ENCODE peak calls at places on chromosome 6, in seven cellular contexts. D, I, P, J, M, K and X are unnamed samples.
A peak's percentile ranks its signal among the peaks of the same experiment; 100 is the strongest.

GRCh38 chr6:169231790-169232506 is 21.7 kb downstream of the THBS2 start:
- DNase-seq in D (no peak), I (no peak), P (peak; percentile 39), J (no peak), M (no peak), K (no peak), X (no peak)

GRCh38 chr6:30821862-30822784 is 62.2 kb upstream of the DDR1 start:
- DNase-seq in D (no peak), I (no peak), P (no peak), J (no peak), M (peak; percentile 64), K (peak; percentile 76), X (no peak)

GRCh38 chr6:113089056-113089455 is 741.9 kb downstream of the RFPL4B start:
- DNase-seq in D (no peak), I (peak; percentile 23), P (peak; percentile 62), J (peak; percentile 54), M (no peak), K (no peak), X (no peak)

GRCh38 chr6:138726066-138727060 is 47.2 kb upstream of the CCDC28A start:
- DNase-seq in D (peak; percentile 15), I (no peak), P (no peak), J (no peak), M (peak; percentile 76), K (peak; percentile 95), X (no peak)

GRCh38 chr6:138031850-138032249 is 75.4 kb downstream of the PERP start:
- DNase-seq in D (no peak), I (no peak), P (no peak), J (no peak), M (no peak), K (peak; percentile 81), X (no peak)

GRCh38 chr6:1554241-1554880 is 55.4 kb upstream of the FOXC1 start:
- DNase-seq in D (no peak), I (no peak), P (no peak), J (no peak), M (no peak), K (no peak), X (no peak)

GRCh38 chr6:148455674-148456559 is 113.3 kb downstream of the SASH1 start:
- DNase-seq in D (no peak), I (no peak), P (no peak), J (no peak), M (no peak), K (peak; percentile 13), X (no peak)

GRCh38 chr6:167754691-167755090 is 72.0 kb upstream of the AFDN start:
- DNase-seq in D (no peak), I (no peak), P (no peak), J (no peak), M (no peak), K (no peak), X (no peak)

GRCh38 chr6:109440325-109441068 is at the start of the genes PPIL6 and SMPD2:
- DNase-seq in D (peak; percentile 87), I (peak; percentile 95), P (peak; percentile 86), J (peak; percentile 91), M (peak; percentile 90), K (peak; percentile 93), X (peak; percentile 94)

GRCh38 chr6:146891615-146892265 is 293.0 kb downstream of the ADGB start:
- DNase-seq in D (peak; percentile 57), I (no peak), P (no peak), J (no peak), M (peak; percentile 46), K (no peak), X (no peak)

GRCh38 chr6:150695652-150696051 is 96.0 kb downstream of the PLEKHG1 start:
- DNase-seq in D (no peak), I (no peak), P (no peak), J (no peak), M (no peak), K (no peak), X (no peak)

GRCh38 chr6:113645576-113645970 is 211.6 kb upstream of the MARCKS start:
- DNase-seq in D (peak; percentile 97), I (no peak), P (no peak), J (no peak), M (peak; percentile 79), K (peak; percentile 86), X (no peak)

GRCh38 chr6:120290964-120291363 is 941.4 kb upstream of the MAN1A1 start:
- DNase-seq in D (no peak), I (no peak), P (no peak), J (no peak), M (peak; percentile 6), K (no peak), X (no peak)

GRCh38 chr6:165662041-165662491 is 975 bp downstream of the PDE10A start:
- DNase-seq in D (peak; percentile 18), I (peak; percentile 74), P (no peak), J (peak; percentile 59), M (peak; percentile 46), K (peak; percentile 79), X (peak; percentile 57)

GRCh38 chr6:139373928-139374356 is 506 bp downstream of the CITED2 start:
- DNase-seq in D (no peak), I (no peak), P (no peak), J (no peak), M (no peak), K (no peak), X (no peak)

GRCh38 chr6:109783245-109783990 is 92.3 kb downstream of the FIG4 start:
- DNase-seq in D (peak; percentile 29), I (peak; percentile 71), P (peak; percentile 57), J (peak; percentile 46), M (no peak), K (peak; percentile 46), X (no peak)

GRCh38 chr6:1610497-1611321 is 994 bp downstream of the FOXC1 start:
- DNase-seq in D (peak; percentile 29), I (no peak), P (no peak), J (no peak), M (no peak), K (peak; percentile 42), X (no peak)

GRCh38 chr6:37059344-37060194 is 54.1 kb downstream of the FGD2 start:
- DNase-seq in D (peak; percentile 97), I (peak; percentile 98), P (peak; percentile 82), J (peak; percentile 88), M (peak; percentile 98), K (peak; percentile 37), X (peak; percentile 70)

GRCh38 chr6:107488875-107489635 is 862 bp upstream of the SOBP start:
- DNase-seq in D (peak; percentile 20), I (peak; percentile 79), P (peak; percentile 85), J (peak; percentile 76), M (peak; percentile 59), K (peak; percentile 16), X (no peak)

DNA sequence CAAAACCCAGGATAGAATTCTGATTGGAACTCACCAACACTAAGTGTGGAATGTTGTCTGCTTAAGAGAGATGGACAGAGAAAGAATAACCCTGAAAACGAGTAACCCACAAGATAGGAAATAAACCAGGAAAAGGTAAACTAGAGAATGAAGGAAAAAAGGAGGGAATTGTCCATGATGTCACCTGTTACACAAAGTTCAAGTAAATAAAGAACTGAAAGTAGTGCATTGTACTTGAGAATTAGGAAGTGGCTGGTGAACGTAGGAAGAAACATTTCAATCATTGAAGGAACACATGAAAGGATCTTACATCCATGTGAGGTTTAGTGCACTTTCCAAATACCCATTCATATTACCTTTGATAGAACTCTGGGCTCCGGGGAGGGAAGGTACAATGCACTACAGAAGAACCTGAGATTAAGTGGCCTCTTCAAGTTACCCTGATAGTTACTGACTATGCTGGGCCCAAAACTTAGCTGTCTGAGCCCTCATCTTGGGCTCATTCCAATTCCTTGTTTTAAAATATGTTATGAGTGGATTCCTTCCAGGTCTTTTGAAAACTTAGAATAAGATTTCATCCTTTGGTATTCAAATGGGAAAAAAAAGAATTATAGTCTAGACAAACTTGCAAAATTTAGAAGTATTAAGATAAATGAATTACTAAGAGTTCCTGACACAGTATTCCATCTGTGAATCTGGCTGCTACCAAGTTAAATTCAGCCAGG is 1.1 kb upstream of the STX7 start:
- DNase-seq in D (no peak), I (no peak), P (no peak), J (no peak), M (no peak), K (peak; percentile 66), X (no peak)
- H2AK5ac ChIP-seq in D (no peak overlapping the region), I (no peak overlapping the region), P (no peak overlapping the region), J (no peak overlapping the region), M (no peak overlapping the region), K (no peak overlapping the region), X (no peak overlapping the region)

GRCh38 chr6:163293286-163293685 is 121.2 kb upstream of the QKI start:
- DNase-seq in D (no peak), I (no peak), P (no peak), J (no peak), M (no peak), K (no peak), X (no peak)

GRCh38 chr6:163288915-163289314 is 125.6 kb upstream of the QKI start:
- DNase-seq in D (no peak), I (no peak), P (no peak), J (no peak), M (no peak), K (no peak), X (no peak)

GRCh38 chr6:163289445-163289844 is 125.1 kb upstream of the QKI start:
- DNase-seq in D (no peak), I (no peak), P (no peak), J (no peak), M (no peak), K (no peak), X (no peak)

GRCh38 chr6:163290545-163291274 is 123.8 kb upstream of the QKI start:
- DNase-seq in D (no peak), I (no peak), P (no peak), J (no peak), M (no peak), K (no peak), X (no peak)

DNA sequence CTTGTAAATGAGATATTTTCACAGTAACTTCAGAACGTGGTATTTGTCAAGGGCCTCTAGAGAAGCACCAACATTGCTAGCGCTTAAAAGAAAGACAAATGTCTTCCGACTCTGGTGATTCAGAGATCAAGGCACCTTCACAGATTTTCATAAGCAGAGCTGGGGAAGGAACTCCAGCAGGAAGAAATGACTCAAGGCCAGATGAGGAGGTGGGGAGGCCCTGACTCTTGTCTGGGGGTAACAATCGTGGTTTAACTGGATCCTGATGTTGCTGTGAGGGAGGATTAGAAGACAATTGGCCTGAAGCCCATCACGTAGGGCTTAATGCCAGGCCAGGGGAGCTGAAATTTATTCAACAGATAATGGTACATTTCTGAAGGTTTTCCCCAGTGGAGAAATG is 122.9 kb upstream of the QKI start:
- DNase-seq in D (no peak), I (no peak), P (no peak), J (no peak), M (peak; percentile 6), K (no peak), X (no peak)
- H2AK5ac ChIP-seq in D (no peak overlapping the region), I (no peak overlapping the region), P (no peak overlapping the region), J (no peak overlapping the region), M (no peak overlapping the region), K (no peak overlapping the region), X (no peak overlapping the region)

DNA sequence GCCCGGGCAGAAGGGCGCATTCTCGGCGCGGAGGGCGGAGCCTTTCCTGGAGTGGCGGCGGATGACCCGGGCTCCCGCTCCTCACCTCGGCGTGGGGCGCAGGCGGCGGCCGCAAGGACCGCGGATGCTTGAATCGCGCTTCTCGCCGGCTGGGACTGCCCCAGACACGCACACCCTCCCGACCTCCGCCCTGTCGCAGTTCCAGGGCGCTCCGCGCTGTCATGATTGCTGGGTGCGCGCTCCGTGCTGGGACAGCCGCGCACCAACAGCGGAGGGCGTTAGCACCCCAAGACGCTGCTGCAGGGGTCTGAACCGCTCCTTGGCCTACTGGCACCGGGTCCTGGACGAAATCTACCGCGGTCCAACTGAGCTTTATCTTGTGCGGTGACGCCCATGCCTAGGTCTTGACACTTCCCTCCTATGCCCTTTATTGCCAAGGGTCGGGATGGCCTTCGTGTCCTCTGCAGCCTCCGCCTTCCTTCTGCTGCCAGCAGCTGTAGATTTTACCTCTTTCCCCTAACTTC is 43.3 kb downstream of the IRAK1BP1 start:
- DNase-seq in D (no peak), I (peak; percentile 60), P (peak; percentile 77), J (peak; percentile 74), M (peak; percentile 24), K (peak; percentile 33), X (peak; percentile 9)
- H2AK5ac ChIP-seq in D (no peak overlapping the region), I (no peak overlapping the region), P (no peak overlapping the region), J (no peak overlapping the region), M (no peak overlapping the region), K (no peak overlapping the region), X (no peak overlapping the region)

GRCh38 chr6:125939796-125940195 is 16.8 kb upstream of the HINT3 start:
- DNase-seq in D (no peak), I (no peak), P (no peak), J (no peak), M (no peak), K (peak; percentile 32), X (no peak)
- H2AK5ac ChIP-seq in D (no peak overlapping the region), I (no peak overlapping the region), P (no peak overlapping the region), J (no peak overlapping the region), M (no peak overlapping the region), K (no peak overlapping the region), X (no peak overlapping the region)